ENCODE peak calls at places on chromosomes 2 and 18, in four cellular contexts. A is esophagus squamous epithelium, G is aorta, P is right cardiac atrium. I is an unnamed sample.

GRCh38 chr18:57175550-57175949 is 28.7 kb downstream of the BOD1L2 start:
- DNase-seq in A (no peak), G (no peak), P (no peak), I (no peak)

GRCh38 chr2:127032601-127033000 is 74.4 kb downstream of the BIN1 start:
- DNase-seq in A (no peak), G (no peak), P (no peak), I (no peak)

GRCh38 chr18:8019600-8019999 is 452.5 kb downstream of the PTPRM start:
- DNase-seq in A (no peak), G (no peak), P (no peak), I (no peak)

GRCh38 chr18:111292-112014 is 46.9 kb upstream of the USP14 start:
- DNase-seq in A (no peak), G (peak), P (peak), I (no peak)

GRCh38 chr2:203673933-203674332 is 32.5 kb upstream of the CD28 start:
- DNase-seq in A (no peak), G (no peak), P (no peak), I (no peak)

GRCh38 chr2:48531141-48531648 is 1.2 kb downstream of the STON1 start:
- DNase-seq in A (no peak), G (no peak), P (no peak), I (no peak)

GRCh38 chr2:177489719-177490301 is 97.2 kb downstream of the AGPS start:
- DNase-seq in A (no peak), G (no peak), P (no peak), I (no peak)

GRCh38 chr2:66682476-66682875 is 247.6 kb downstream of the MEIS1 start:
- DNase-seq in A (no peak), G (no peak), P (no peak), I (no peak)

GRCh38 chr18:80200932-80201672 is 46.2 kb downstream of the PARD6G start:
- DNase-seq in A (no peak), G (no peak), P (no peak), I (no peak)

GRCh38 chr2:142834003-142834402 is 43.5 kb upstream of the KYNU start:
- DNase-seq in A (no peak), G (no peak), P (no peak), I (no peak)

GRCh38 chr18:31410716-31411483 is 34.3 kb downstream of the DSG4 start:
- DNase-seq in A (no peak), G (no peak), P (no peak), I (no peak)

GRCh38 chr2:317501-318424 is 29.9 kb upstream of the ALKAL2 start:
- DNase-seq in A (no peak), G (no peak), P (no peak), I (no peak)

GRCh38 chr2:205914736-205915510 is 171.1 kb downstream of the INO80D start:
- DNase-seq in A (no peak), G (no peak), P (no peak), I (no peak)

GRCh38 chr2:120681181-120681580 is 54.5 kb upstream of the GLI2 start:
- DNase-seq in A (no peak), G (no peak), P (no peak), I (no peak)

GRCh38 chr2:8541636-8542035 is 140.2 kb upstream of the ID2 start:
- DNase-seq in A (no peak), G (no peak), P (no peak), I (no peak)

GRCh38 chr2:8538951-8539621 is 142.8 kb upstream of the ID2 start:
- DNase-seq in A (no peak), G (no peak), P (no peak), I (no peak)

GRCh38 chr2:8539743-8540551 is 141.9 kb upstream of the ID2 start:
- DNase-seq in A (no peak), G (peak), P (peak), I (no peak)

GRCh38 chr2:8541223-8541622 is 140.6 kb upstream of the ID2 start:
- DNase-seq in A (no peak), G (no peak), P (no peak), I (no peak)

DNA sequence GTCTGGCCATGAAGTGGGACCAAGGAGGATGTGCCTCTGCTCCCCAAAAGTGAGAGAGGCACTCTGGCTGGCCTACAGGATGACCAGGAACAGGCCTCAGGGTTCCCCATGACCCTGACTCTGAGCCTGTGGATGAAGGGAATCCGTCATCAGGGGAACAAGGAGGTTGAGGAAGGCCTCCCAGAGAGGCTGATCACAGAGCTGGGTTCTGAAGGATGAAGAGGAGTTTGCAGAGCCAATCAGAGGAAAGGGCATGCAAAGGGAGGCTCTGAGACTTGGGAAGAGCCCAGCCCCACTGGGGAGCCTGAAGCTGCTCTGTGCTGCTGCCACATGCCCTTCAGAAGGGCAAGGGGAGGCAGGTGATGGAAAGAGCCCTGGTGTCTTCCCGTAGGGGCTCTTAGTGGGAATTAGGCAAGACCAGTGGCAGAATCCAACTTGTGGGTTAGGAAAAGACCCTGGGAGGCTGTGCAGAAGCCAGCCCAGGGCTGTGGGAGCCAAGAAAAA is 141.3 kb upstream of the ID2 start:
- DNase-seq in A (no peak), G (no peak), P (no peak), I (no peak)
- H3K27ac ChIP-seq in A (peak), G (no peak), P (no peak), I (no peak)

DNA sequence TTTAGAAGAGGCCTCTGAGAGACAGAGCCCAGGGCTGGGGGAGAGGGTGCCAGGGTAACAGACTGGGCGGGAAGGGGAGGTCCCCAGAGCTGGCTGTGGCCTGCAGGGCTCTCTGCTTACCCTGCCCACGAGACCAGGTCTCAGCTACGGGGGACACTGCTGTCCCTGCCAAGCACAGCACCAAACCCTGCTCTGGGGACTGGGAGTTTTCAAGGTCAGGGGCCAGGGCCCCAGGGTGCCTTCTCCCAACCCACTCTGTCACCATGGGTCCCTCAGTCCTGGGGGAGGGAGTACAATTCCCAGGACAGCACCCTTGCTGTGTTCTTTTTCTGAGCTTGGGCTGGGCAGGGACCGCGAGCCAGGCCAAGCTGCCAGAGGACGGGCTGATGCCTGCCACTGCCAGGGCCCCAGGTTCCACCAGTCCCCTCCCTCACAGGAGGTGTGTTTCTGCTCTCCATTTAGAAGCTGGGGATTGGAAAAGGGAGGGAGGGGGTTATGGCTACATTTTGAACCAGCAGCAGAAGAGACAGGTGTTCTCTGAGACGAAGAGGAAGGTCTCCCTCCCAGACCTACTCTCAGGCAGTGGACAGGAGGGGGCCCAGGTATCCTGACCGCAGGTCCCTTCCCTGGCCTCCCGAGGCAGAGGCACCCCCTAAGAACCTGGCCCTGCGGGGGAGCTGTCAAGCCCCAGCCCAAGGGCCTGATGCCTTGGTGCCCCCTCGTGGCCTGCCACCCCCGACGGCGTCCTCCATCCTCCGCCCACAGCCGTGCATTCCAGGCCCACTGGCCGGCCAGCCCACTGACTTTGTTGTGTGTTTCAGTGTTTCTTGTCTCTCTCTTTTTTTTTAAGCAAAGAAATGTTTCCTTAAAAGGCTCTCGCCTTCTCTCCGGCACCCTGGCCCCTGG is 80.4 kb downstream of the TNS1 start:
- DNase-seq in A (no peak), G (peak), P (peak), I (no peak)
- H3K27ac ChIP-seq in A (peak), G (peak), P (peak), I (peak)

DNA sequence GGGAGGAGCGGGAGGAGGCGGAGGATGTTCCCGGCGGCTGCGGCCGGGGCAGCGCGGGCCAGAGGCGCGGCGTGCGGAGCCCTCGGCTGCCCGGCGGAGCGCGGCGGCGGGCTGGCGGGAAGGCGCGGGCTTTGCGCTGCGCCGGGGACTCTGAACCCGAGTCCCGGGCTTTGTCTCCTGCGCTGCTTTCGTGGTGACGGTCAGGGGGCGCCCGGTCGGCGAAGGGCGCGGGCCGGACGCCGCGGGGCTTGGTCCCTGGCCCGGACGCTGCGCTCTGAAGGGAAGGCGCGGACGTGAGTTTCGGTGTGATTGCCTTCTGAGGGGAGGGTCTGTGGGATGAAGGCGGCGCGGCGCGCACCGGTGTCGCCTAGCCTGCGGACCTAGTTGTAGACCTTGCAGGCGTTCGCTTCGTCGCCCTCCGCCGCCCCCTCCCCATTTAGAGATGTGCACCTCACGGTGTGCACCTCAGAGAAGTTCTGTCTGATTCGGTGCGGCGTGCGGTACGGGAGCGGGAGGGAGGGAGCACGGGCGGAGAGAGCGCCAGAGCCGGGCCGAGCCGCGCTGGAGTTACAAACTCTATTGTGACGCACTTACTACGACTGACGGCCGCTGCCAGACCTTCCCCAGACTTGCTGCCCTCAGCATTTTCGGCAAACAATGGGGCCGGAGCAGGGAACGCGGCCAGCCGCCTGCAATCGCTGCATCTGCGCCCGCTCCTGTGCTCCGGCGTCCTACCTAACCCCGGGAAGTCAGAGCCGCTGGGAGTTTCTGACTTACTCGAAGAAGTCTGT is 2.1 kb downstream of the BCL2L11 start:
- DNase-seq in A (no peak), G (peak), P (peak), I (peak)
- H3K27ac ChIP-seq in A (peak), G (no peak), P (peak), I (peak)

GRCh38 chr2:158745866-158746382 is 49.2 kb upstream of the DAPL1 start:
- DNase-seq in A (no peak), G (no peak), P (no peak), I (no peak)
- H3K27ac ChIP-seq in A (no peak), G (no peak), P (peak), I (peak)

GRCh38 chr2:207750315-207750714 is 19.4 kb downstream of the FZD5 start:
- DNase-seq in A (no peak), G (no peak), P (no peak), I (no peak)
- H3K27ac ChIP-seq in A (no peak), G (no peak), P (no peak), I (peak)

GRCh38 chr18:55500316-55501086 is 87.5 kb downstream of the TCF4 start:
- DNase-seq in A (no peak), G (no peak), P (no peak), I (no peak)
- H3K27ac ChIP-seq in A (no peak), G (no peak), P (no peak), I (no peak)

DNA sequence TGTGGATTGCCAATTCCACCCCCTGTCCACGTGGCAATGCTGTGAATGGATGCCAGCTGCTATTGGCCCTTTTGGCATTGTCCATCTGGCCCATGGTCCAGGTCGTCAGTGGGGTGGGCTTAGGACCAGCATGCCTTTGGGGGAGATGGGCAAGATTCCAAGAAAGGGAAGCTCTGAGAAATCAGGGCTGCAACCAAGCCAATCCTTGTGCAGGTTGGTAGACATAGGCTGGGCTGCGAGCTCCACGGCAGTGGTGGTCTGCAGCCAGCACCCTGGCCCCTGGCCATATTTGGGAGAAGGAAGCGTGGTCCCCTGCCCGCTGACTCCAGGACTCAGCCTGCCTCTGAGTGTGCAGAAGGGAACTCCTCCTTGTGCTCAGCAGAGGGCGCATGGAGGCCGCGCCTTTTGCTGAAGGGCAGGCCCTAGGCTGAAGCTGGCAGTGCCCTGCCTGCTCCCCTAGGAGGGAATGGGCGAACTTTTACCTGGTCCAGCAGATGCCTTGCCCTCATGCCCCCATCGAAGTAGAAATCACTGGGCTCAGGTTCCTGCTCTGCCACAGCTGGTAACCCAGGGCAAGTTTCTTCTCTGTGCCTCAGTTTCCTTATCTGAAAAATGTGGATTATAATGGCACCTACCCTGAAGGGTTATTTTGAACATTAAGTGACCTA is 5.4 kb downstream of the SPR start:
- DNase-seq in A (no peak), G (peak), P (peak), I (peak)
- H3K27ac ChIP-seq in A (no peak), G (no peak), P (no peak), I (no peak)